ENCODE peak calls at places on chromosomes 11 and 22, in six cellular contexts. S is GM12878, H is H54, J is HepG2, W is Peyer's patch, V is tibial nerve. G is an unnamed sample.

GRCh38 chr11:47499160-47499559 is 50.2 kb upstream of the RAPSN start:
- DNase-seq in S (no peak), H (no peak), J (no peak), W (no peak), V (no peak), G (no peak)

GRCh38 chr22:48889209-48889830 is 938.4 kb downstream of the BRD1 start:
- DNase-seq in S (no peak), H (no peak), J (no peak), W (peak), V (no peak), G (no peak)

GRCh38 chr11:35281169-35281591 is 138.2 kb downstream of the SLC1A2 start:
- DNase-seq in S (no peak), H (no peak), J (no peak), W (no peak), V (no peak), G (no peak)

GRCh38 chr22:26648011-26648497 is 9.3 kb upstream of the MIAT start:
- DNase-seq in S (no peak), H (no peak), J (no peak), W (peak), V (no peak), G (no peak)

GRCh38 chr11:14380947-14381555 is 22.1 kb upstream of the RRAS2 start:
- DNase-seq in S (no peak), H (peak), J (peak), W (peak), V (peak), G (peak)

GRCh38 chr11:111531156-111531555 is 9.4 kb upstream of the LAYN start:
- DNase-seq in S (no peak), H (no peak), J (no peak), W (no peak), V (no peak), G (no peak)

GRCh38 chr11:121112498-121113455 is 11.7 kb downstream of the TECTA start:
- DNase-seq in S (no peak), H (peak), J (peak), W (peak), V (peak), G (peak)

GRCh38 chr11:72014761-72015320 is 16.1 kb downstream of the IL18BP start:
- DNase-seq in S (no peak), H (no peak), J (no peak), W (no peak), V (no peak), G (no peak)

GRCh38 chr11:70675697-70676374 is 277.5 kb downstream of the CTTN start:
- DNase-seq in S (no peak), H (no peak), J (no peak), W (no peak), V (no peak), G (no peak)

GRCh38 chr11:68954970-68955958 is 25.5 kb downstream of the MRGPRD start:
- DNase-seq in S (no peak), H (no peak), J (no peak), W (peak), V (no peak), G (peak)

GRCh38 chr22:46754110-46754799 is 8.2 kb upstream of the TBC1D22A start:
- DNase-seq in S (no peak), H (peak), J (peak), W (peak), V (peak), G (peak)

GRCh38 chr11:76856111-76856510 is 4.6 kb upstream of the ACER3 start:
- DNase-seq in S (no peak), H (no peak), J (no peak), W (no peak), V (no peak), G (no peak)

GRCh38 chr11:11611381-11611780 is 10.4 kb downstream of the GALNT18 start:
- DNase-seq in S (no peak), H (no peak), J (no peak), W (no peak), V (no peak), G (no peak)

GRCh38 chr11:14904745-14905103 is 12.7 kb upstream of the CYP2R1 start:
- DNase-seq in S (no peak), H (no peak), J (no peak), W (peak), V (peak), G (peak)

GRCh38 chr11:1455032-1455762 is 31.4 kb downstream of the MOB2 start:
- DNase-seq in S (no peak), H (no peak), J (no peak), W (no peak), V (no peak), G (no peak)

GRCh38 chr11:10728154-10728553 is 22.9 kb upstream of the CTR9 start:
- DNase-seq in S (no peak), H (no peak), J (no peak), W (no peak), V (no peak), G (no peak)

GRCh38 chr22:43341565-43341964 is 1.6 kb downstream of the SCUBE1 start:
- DNase-seq in S (no peak), H (no peak), J (no peak), W (no peak), V (no peak), G (no peak)

GRCh38 chr22:43345761-43346261 is 2.6 kb upstream of the SCUBE1 start:
- DNase-seq in S (no peak), H (peak), J (peak), W (no peak), V (no peak), G (no peak)

GRCh38 chr22:43345356-43345755 is 2.2 kb upstream of the SCUBE1 start:
- DNase-seq in S (no peak), H (no peak), J (no peak), W (no peak), V (no peak), G (no peak)

GRCh38 chr22:43342347-43343261 is 568 bp downstream of the SCUBE1 start:
- DNase-seq in S (no peak), H (no peak), J (no peak), W (no peak), V (no peak), G (no peak)

DNA sequence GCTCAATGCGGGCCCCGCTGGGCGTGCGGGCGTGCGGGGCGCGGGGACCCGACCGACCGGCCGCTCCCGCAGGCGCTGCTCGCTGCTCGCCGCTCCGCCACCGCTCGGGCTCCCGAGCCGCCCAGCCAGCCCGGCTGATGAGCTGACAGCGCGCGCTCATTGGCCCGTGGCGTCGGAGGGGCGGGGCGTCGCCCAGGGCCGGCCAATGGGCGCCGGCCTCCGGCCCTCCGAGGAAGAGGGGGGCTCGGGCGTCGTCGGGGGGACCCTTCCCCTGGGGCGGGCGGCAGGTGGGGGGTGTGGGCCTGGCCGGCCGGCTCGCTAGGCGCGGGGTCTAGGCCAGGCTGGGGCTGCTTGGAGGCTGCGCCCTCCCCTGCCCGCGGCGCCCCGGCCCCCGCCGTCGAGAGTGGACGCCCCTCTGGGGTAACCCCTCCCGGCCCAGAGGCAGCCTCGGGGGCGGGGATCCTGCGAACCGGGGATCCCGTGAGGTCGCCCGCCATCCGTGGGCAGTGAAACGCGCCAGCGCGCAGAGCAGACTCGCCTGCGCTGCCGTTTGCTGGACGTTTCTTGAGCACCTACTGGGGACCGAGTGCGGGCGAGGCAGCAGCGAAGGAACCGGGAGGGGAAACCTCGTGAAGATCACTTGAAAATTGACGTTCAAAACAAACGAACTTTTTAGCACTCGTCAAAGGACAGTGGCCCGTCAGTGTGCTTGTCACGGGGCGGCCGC is at the start of gene SCUBE1:
- DNase-seq in S (no peak), H (no peak), J (no peak), W (peak), V (peak), G (peak)
- TF ChIP-seq POLR2A in S (no peak), H (no peak), J (no peak), W (no peak), V (peak), G (no peak)

GRCh38 chr11:33773399-33774355 is 643 bp downstream of the FBXO3 start:
- DNase-seq in S (no peak), H (no peak), J (peak), W (peak), V (no peak), G (no peak)
- TF ChIP-seq POLR2A in S (no peak), H (no peak), J (no peak), W (no peak), V (no peak), G (no peak)

DNA sequence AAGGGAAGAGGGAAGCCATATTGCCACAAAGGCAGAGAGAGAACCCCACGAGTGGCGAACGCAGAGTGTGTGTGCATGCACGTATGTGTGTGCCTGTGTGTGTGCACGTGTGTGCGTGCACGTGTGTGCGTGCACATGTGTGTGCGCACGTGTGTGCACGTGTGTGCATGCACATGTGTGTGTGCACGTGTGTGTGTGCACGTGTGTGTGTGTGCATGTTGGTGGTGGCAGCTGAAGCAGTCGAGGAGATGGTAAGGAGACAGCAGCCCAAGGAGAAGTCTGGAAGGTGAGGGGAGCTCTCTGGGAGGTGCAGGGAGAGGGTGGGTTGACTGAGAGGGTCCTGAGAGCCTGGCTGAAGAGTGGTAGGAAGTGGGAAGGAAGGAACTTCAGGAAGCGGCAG is 94.1 kb upstream of the NECTIN1 start:
- DNase-seq in S (no peak), H (no peak), J (no peak), W (no peak), V (no peak), G (no peak)
- TF ChIP-seq POLR2A in S (no peak), H (no peak), J (no peak), W (no peak), V (no peak), G (no peak)

GRCh38 chr22:35986085-35986484 is 42.5 kb downstream of the RBFOX2 start:
- DNase-seq in S (no peak), H (no peak), J (no peak), W (no peak), V (no peak), G (no peak)
- TF ChIP-seq POLR2A in S (no peak), H (no peak), J (no peak), W (no peak), V (no peak), G (no peak)

GRCh38 chr11:16605971-16606783 is 132.3 kb upstream of the C11orf58 start:
- DNase-seq in S (peak), H (peak), J (peak), W (peak), V (peak), G (peak)
- TF ChIP-seq POLR2A in S (no peak), H (no peak), J (no peak), W (no peak), V (peak), G (peak)

G was measured in adrenal gland.